ENCODE peak calls at places on chromosomes 4 and X, in five cellular contexts. C is omental fat pad, P is pancreas, E is A549, B is HFFc6. F is an unnamed sample.
A peak's percentile ranks its signal among the peaks of the same experiment; 100 is the strongest.

GRCh38 chrX:35890699-35891098 is 28.8 kb upstream of the CFAP47 start:
- DNase-seq in C (no peak), P (peak; percentile 57), E (peak; percentile 17), B (no peak), F (no peak)

GRCh38 chr4:175453456-175453855 is 358.6 kb downstream of the GPM6A start:
- DNase-seq in C (no peak), P (no peak), E (no peak), B (no peak), F (no peak)

GRCh38 chr4:8534129-8534528 is 46.1 kb upstream of the GPR78 start:
- DNase-seq in C (no peak), P (peak; percentile 80), E (no peak), B (no peak), F (no peak)

GRCh38 chr4:180665481-180665880 is 1577.7 kb upstream of the TENM3 start:
- DNase-seq in C (no peak), P (no peak), E (no peak), B (no peak), F (no peak)

GRCh38 chr4:8698341-8699062 is 105.9 kb downstream of the CPZ start:
- DNase-seq in C (no peak), P (no peak), E (no peak), B (no peak), F (no peak)

GRCh38 chrX:39480966-39481365 is 616.8 kb downstream of the BCOR start:
- DNase-seq in C (no peak), P (no peak), E (no peak), B (no peak), F (no peak)

GRCh38 chrX:155718964-155719586 is 106.3 kb upstream of the TMLHE start:
- DNase-seq in C (no peak), P (no peak), E (no peak), B (no peak), F (no peak)

GRCh38 chr4:112144546-112145325 is 518 bp upstream of the FAM241A start:
- DNase-seq in C (no peak), P (no peak), E (no peak), B (no peak), F (no peak)

GRCh38 chrX:102610905-102611304 is 11.6 kb downstream of the ARMCX5 start:
- DNase-seq in C (no peak), P (no peak), E (no peak), B (no peak), F (no peak)

GRCh38 chrX:50579955-50580354 is 109.3 kb upstream of the DGKK start:
- DNase-seq in C (no peak), P (peak; percentile 55), E (peak; percentile 24), B (peak; percentile 38), F (peak; percentile 23)

GRCh38 chr4:39285111-39285795 is 80.9 kb downstream of the RFC1 start:
- DNase-seq in C (no peak), P (no peak), E (no peak), B (no peak), F (no peak)

GRCh38 chrX:46913710-46914109 is 1.5 kb downstream of the JADE3 start:
- DNase-seq in C (no peak), P (peak; percentile 22), E (no peak), B (peak; percentile 1), F (no peak)

GRCh38 chrX:17164079-17164478 is 210.9 kb upstream of the NHS start:
- DNase-seq in C (no peak), P (no peak), E (no peak), B (no peak), F (no peak)

GRCh38 chrX:17161991-17162390 is 213.0 kb upstream of the NHS start:
- DNase-seq in C (no peak), P (no peak), E (no peak), B (no peak), F (no peak)

GRCh38 chrX:17164936-17165335 is 210.1 kb upstream of the NHS start:
- DNase-seq in C (no peak), P (no peak), E (no peak), B (no peak), F (no peak)

DNA sequence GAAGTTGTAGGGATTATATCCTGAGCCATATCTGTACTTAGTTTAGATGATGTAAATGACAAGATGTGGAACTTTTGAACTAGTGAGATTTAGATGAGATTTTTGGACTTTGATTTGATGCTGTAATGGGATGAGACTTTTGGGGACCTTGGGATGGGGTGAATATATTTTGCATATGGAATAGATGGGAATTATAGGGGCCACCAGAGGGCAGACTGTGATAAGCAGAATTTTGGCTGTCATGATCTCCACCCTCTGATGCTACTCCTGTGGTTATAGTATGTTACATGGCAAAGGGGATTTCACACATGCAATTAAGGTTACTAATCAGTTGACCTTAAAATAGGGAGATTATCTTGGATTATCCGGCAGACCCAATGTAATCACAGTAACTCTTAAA is 214.0 kb upstream of the NHS start:
- DNase-seq in C (no peak), P (no peak), E (peak; percentile 11), B (no peak), F (no peak)
- TF ChIP-seq CTCF in C (no peak), P (no peak), E (peak; percentile 41), B (peak; percentile 50), F (peak; percentile 43)

DNA sequence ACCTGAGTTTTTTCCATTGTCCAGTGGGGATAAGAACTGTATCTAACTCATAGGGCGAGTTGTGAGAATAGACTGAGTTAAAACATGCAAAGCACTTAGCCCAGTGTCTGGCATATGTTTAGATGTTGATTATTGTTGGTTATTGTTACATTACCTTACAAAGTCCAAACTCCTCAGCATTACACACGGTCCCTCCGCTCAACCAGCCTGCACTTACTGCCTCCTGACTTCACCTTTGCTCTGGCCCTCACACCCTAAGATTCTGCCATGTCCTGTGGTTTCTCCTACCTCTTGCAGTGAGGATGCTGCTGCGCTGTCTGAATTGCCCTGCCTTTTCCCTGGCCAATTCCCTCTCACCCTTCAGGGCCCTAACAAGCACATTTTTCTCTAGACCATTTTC is 302.2 kb upstream of the GALNT7 start:
- DNase-seq in C (no peak), P (no peak), E (no peak), B (no peak), F (no peak)
- TF ChIP-seq CTCF in C (no peak), P (no peak), E (no peak), B (no peak), F (no peak)

GRCh38 chr4:183441276-183441675 is 3.2 kb upstream of the CDKN2AIP start:
- DNase-seq in C (no peak), P (no peak), E (no peak), B (no peak), F (no peak)

GRCh38 chr4:183447646-183448045 is 3.2 kb downstream of the CDKN2AIP start:
- DNase-seq in C (no peak), P (no peak), E (no peak), B (no peak), F (no peak)

GRCh38 chr4:183444953-183445543 is 612 bp downstream of the CDKN2AIP start:
- DNase-seq in C (no peak), P (no peak), E (peak; percentile 19), B (no peak), F (peak; percentile 35)

GRCh38 chr4:183443609-183444148 is 757 bp upstream of the CDKN2AIP start:
- DNase-seq in C (no peak), P (no peak), E (peak; percentile 25), B (peak; percentile 38), F (no peak)

DNA sequence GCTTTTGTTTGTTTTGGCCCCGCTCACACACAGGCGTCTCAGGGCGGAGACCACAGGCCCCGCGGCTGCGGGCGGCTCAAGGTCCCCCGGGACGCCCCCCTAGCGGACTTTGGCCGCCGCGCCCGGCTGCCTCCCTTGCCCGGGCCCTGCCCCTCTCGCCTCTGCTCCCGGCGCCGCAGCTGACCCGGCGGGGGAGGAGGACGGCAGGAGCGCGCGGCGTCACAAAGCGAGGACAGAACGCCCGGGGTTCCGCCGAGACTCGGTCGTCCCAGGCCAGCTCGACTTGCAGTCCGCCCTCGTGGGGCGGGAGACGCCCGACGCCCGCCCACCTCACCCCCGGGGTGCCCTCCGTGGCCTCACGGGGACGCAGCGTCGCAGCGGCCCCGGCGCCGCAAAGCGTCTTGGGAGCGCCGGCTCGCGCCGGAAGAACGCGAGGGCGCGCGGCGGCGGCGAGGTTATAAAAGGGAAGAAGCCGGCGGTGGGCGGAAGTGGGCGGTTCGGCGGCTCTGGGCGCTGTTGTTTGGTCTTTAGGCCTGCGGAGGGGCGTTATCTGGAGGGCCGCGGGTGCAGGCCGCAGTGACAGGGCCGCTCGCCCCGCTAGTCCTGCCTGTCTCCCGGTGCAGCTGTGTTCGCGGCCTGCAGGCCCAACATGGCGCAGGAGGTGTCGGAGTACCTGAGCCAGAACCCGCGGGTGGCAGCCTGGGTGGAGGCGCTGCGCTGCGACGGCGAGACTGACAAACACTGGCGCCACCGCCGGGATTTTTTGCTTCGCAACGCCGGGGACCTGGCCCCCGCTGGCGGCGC is at the start of gene CDKN2AIP:
- DNase-seq in C (peak; percentile 55), P (peak; percentile 94), E (peak; percentile 72), B (peak; percentile 89), F (peak; percentile 93)
- TF ChIP-seq CTCF in C (no peak), P (no peak), E (no peak), B (peak; percentile 44), F (peak; percentile 28)

GRCh38 chr4:133146574-133147198 is 2.4 kb upstream of the PCDH10 start:
- DNase-seq in C (no peak), P (peak; percentile 42), E (no peak), B (peak; percentile 57), F (peak; percentile 73)

GRCh38 chr4:133149364-133149695 is 236 bp downstream of the PCDH10 start:
- DNase-seq in C (no peak), P (no peak), E (no peak), B (no peak), F (no peak)

GRCh38 chr4:133148690-133149363 is at the start of gene PCDH10:
- DNase-seq in C (peak; percentile 69), P (peak; percentile 88), E (peak; percentile 70), B (peak; percentile 97), F (peak; percentile 94)

GRCh38 chr4:133147365-133147821 is 1.7 kb upstream of the PCDH10 start:
- DNase-seq in C (no peak), P (no peak), E (no peak), B (no peak), F (peak; percentile 6)

DNA sequence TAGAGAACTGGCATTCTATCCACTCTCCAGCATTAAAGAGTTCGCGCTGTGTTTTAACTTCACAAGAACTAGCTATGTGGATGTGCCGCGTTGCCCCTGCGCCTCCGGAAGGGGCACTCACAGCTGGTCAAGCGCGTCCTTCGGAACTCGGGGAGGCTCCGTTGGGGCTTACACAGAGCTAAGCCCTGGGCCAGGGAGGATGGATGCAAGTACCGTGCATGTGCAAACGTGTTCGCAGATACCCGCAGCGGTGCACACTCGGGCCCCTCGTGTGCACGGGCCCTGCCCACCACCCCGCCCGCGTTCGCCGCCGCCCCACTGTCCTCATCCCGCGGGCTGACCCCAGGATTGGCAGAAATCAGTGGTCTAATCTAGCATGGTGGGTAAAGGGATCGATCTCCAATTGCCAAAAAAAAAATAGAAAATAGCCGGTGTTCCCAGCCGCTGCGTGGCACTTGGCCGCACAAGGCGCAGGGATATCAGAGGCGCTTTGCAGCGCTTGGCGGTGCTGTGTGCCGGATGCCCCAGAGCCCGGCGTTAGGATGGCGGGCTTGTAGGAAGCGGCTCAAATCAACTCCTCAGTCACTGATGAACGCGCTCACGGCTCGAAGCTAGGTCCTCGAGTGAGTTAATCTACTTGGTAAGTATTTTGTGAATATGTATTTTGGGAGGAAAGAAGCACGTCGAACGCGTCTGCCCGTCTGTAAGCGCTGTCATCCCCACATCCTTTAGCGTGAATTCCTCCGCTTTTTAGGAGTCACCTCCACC is 988 bp upstream of the PCDH10 start:
- DNase-seq in C (no peak), P (no peak), E (no peak), B (peak; percentile 54), F (peak; percentile 49)
- TF ChIP-seq CTCF in C (no peak), P (no peak), E (no peak), B (peak; percentile 24), F (peak; percentile 19)

GRCh38 chrX:118074086-118074485 is 42.5 kb downstream of the KLHL13 start:
- DNase-seq in C (no peak), P (no peak), E (no peak), B (no peak), F (no peak)
- TF ChIP-seq CTCF in C (no peak), P (no peak), E (no peak), B (no peak), F (no peak)

F was measured in neural crest cell.